ENCODE peak calls at places on chromosome 9, in ten cellular contexts. L is MM.1S, N is heart right ventricle, O is heart left ventricle, I is uterus, M is adrenal gland, S is ovary, X is right atrium auricular region, Z is transverse colon, T is GM23338. Q is an unnamed sample.
A peak's percentile ranks its signal among the peaks of the same experiment; 100 is the strongest.

GRCh38 chr9:116059466-116059865 is 94.1 kb upstream of the PAPPA start:
- DNase-seq in Z (no peak), X (no peak), N (no peak), S (no peak), T (no peak), I (no peak), L (no peak), O (no peak), M (no peak), Q (no peak)

GRCh38 chr9:99351647-99352046 is 129.6 kb downstream of the SEC61B start:
- DNase-seq in I (no peak), T (peak; percentile 33), S (no peak), Z (no peak), L (no peak), O (no peak), X (no peak), M (no peak), N (no peak), Q (no peak)

GRCh38 chr9:35501941-35502340 is 12.0 kb downstream of the RUSC2 start:
- DNase-seq in I (no peak), L (no peak), N (no peak), T (no peak), O (no peak), S (no peak), Z (no peak), M (no peak), X (no peak), Q (no peak)

GRCh38 chr9:130220351-130220750 is 45.2 kb upstream of the HMCN2 start:
- DNase-seq in M (no peak), Z (no peak), N (no peak), S (peak; percentile 75), I (peak; percentile 70), L (no peak), X (no peak), O (no peak), T (peak; percentile 69), Q (no peak)

GRCh38 chr9:121559183-121559582 is 59.5 kb upstream of the GGTA1 start:
- DNase-seq in T (no peak), Z (no peak), X (no peak), N (no peak), O (no peak), L (no peak), I (no peak), S (no peak), M (no peak), Q (no peak)

GRCh38 chr9:134661791-134662142 is 20.2 kb downstream of the COL5A1 start:
- DNase-seq in N (no peak), S (peak; percentile 50), L (no peak), X (peak; percentile 79), M (no peak), T (no peak), I (peak; percentile 72), O (peak; percentile 52), Z (peak; percentile 23), Q (no peak)

GRCh38 chr9:94611638-94612068 is 18.0 kb upstream of the FBP2 start:
- DNase-seq in X (no peak), M (no peak), Z (no peak), L (peak; percentile 72), T (no peak), S (no peak), N (no peak), I (no peak), O (no peak), Q (no peak)

GRCh38 chr9:87337335-87338074 is 160.2 kb upstream of the DAPK1 start:
- DNase-seq in M (no peak), O (no peak), N (no peak), L (no peak), I (no peak), S (peak; percentile 66), X (no peak), Z (no peak), T (peak; percentile 94), Q (no peak)

GRCh38 chr9:138021251-138022056 is 143.9 kb downstream of the CACNA1B start:
- DNase-seq in N (no peak), O (no peak), X (peak; percentile 50), I (no peak), S (no peak), Z (no peak), T (no peak), L (no peak), M (no peak), Q (peak; percentile 48)

GRCh38 chr9:134299883-134300282 is 26.4 kb upstream of the RXRA start:
- DNase-seq in L (no peak), T (no peak), O (peak; percentile 27), N (no peak), I (no peak), M (no peak), Z (no peak), X (no peak), S (no peak), Q (no peak)

GRCh38 chr9:112520646-112521045 is 34.0 kb downstream of the KIAA1958 start:
- DNase-seq in I (no peak), S (no peak), N (no peak), T (no peak), M (no peak), Z (no peak), X (no peak), L (no peak), O (no peak), Q (no peak)

GRCh38 chr9:96420468-96421219 is 2.5 kb upstream of the ZNF367 start:
- DNase-seq in L (peak; percentile 15), O (peak; percentile 64), S (peak; percentile 42), N (peak; percentile 67), I (no peak), T (peak; percentile 89), M (peak; percentile 55), Z (peak; percentile 25), X (peak; percentile 75), Q (no peak)

GRCh38 chr9:70574222-70574837 is 159.9 kb upstream of the KLF9 start:
- DNase-seq in Z (no peak), L (no peak), N (no peak), I (peak; percentile 39), O (peak; percentile 45), X (peak; percentile 82), T (peak; percentile 37), M (no peak), S (peak; percentile 25), Q (no peak)

GRCh38 chr9:38023661-38024035 is 45.4 kb downstream of the SHB start:
- DNase-seq in I (no peak), Z (no peak), X (no peak), O (no peak), L (no peak), T (no peak), M (no peak), S (no peak), N (no peak), Q (peak; percentile 61)

GRCh38 chr9:38026840-38027527 is 42.0 kb downstream of the SHB start:
- DNase-seq in S (no peak), T (no peak), M (no peak), L (no peak), Z (peak; percentile 46), X (no peak), O (no peak), N (no peak), I (no peak), Q (peak; percentile 47)

GRCh38 chr9:38026021-38026809 is 42.8 kb downstream of the SHB start:
- DNase-seq in N (peak; percentile 59), M (peak; percentile 65), O (peak; percentile 49), X (no peak), S (peak; percentile 65), T (peak; percentile 70), L (no peak), I (peak; percentile 62), Z (no peak), Q (no peak)

GRCh38 chr9:38024036-38024681 is 44.9 kb downstream of the SHB start:
- DNase-seq in X (no peak), L (no peak), N (no peak), Z (peak; percentile 43), T (peak; percentile 62), M (peak; percentile 24), O (peak; percentile 46), I (peak; percentile 82), S (peak; percentile 68), Q (peak; percentile 78)

DNA sequence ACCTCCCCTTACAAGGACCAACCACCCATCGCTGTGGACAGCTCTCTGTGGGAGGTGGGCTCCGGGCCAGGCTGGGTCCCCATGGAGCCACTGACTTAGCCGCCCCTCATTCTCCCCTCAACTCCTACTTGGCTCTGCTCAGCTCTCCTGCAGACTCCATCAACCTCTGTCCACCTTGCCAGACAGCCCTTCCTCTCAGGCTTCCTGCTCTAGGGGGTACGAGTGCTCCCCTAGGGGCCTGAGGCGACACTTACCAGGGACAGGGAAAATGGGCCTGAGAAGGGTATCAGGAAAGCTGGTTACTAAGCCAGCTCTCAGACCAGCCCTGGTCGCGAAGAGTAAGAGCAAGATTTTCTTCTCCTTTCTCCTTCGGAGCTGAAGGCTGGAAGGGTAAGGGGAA is 43.9 kb downstream of the SHB start:
- DNase-seq in Z (no peak), X (no peak), N (no peak), M (no peak), T (peak; percentile 48), L (no peak), S (no peak), O (no peak), I (no peak), Q (no peak)
- H3K27ac ChIP-seq in Z (peak overlapping the region; percentile 76), X (peak overlapping the region; percentile 76), N (peak overlapping the region; percentile 82), M (peak overlapping the region; percentile 76), T (no peak overlapping the region), L (no peak overlapping the region), S (peak overlapping the region; percentile 48), O (peak overlapping the region; percentile 85), I (peak overlapping the region; percentile 74), Q (peak overlapping the region; percentile 81)

GRCh38 chr9:120478208-120478607 is 101.8 kb downstream of the CDK5RAP2 start:
- DNase-seq in I (no peak), T (no peak), L (no peak), N (no peak), S (no peak), M (no peak), O (no peak), X (no peak), Z (peak; percentile 41), Q (no peak)
- H3K4me1 ChIP-seq in I (peaks cover 5% of the 10 kb centered on the region), T (peaks cover 3% of the 10 kb centered on the region), L (no peaks in the 10 kb centered on the region), N (no peaks in the 10 kb centered on the region), S (peaks cover 2% of the 10 kb centered on the region), M (peaks cover 18% of the 10 kb centered on the region), O (peaks cover 37% of the 10 kb centered on the region), X (no peaks in the 10 kb centered on the region), Z (no peaks in the 10 kb centered on the region), Q (peaks cover 33% of the 10 kb centered on the region)

GRCh38 chr9:25353783-25354182 is 324.5 kb downstream of the TUSC1 start:
- DNase-seq in Z (no peak), L (no peak), M (no peak), N (no peak), I (no peak), T (no peak), S (no peak), X (no peak), O (no peak), Q (no peak)

DNA sequence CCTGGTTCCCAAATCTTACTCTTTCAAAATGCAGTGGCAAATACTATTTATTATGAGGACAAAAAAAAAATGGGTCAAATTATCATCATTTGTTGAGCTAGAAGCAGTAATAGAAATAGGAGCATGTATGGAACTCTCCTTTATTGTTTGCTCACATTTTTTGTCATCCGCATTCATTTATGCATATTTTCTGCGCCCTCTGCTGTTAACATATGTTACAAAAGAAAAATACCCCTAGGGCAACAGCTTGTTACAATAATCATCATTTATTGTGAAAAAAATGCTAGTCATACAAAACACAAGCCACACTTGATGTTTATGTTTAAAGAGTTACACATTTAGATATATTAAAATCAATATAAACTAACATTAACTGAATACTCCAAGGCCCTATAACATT is 328.2 kb downstream of the TUSC1 start:
- DNase-seq in M (no peak), S (no peak), N (no peak), T (no peak), Z (no peak), I (no peak), X (no peak), L (no peak), O (no peak), Q (no peak)
- TF ChIP-seq CTCF in M (no peak), S (no peak), N (no peak), T (no peak), Z (no peak), I (no peak), X (no peak), L (no peak), O (no peak), Q (no peak)

GRCh38 chr9:77879344-77880089 is 152.1 kb downstream of the GNAQ start:
- DNase-seq in N (no peak), I (no peak), L (no peak), O (no peak), M (no peak), Z (peak; percentile 63), S (no peak), X (no peak), T (no peak), Q (peak; percentile 39)
- H3K27ac ChIP-seq in N (no peak overlapping the region), I (no peak overlapping the region), L (no peak overlapping the region), O (no peak overlapping the region), M (no peak overlapping the region), Z (peak overlapping the region; percentile 73), S (no peak overlapping the region), X (no peak overlapping the region), T (no peak overlapping the region), Q (no peak overlapping the region)

Q was measured in upper lobe of left lung.